ENCODE peak calls at places on chromosomes 7 and 10, in ten cellular contexts. G is NCI-H748 treated with DMSO at 0.1 percent for 48 hours; F is LHCN-M2; M is stimulated activated CD4-positive, alpha-beta T cell treated with anti-CD3 and anti-CD28 coated beads, Interleukin-2, amount 100 ng/mL, for 48 hours; Q is activated CD4-positive, CD25-positive, alpha-beta regulatory T cell treated with anti-CD3 and anti-CD28 coated beads, Interleukin-2, amount 50 U/mL, for 72 hours; I is NCI-H187; U is dermis blood vessel endothelial cell; K is T-cell; J is GM23248; W is COR-L47. P is an unnamed sample.

GRCh38 chr7:46859963-46860475 is 721.9 kb downstream of the TNS3 start:
- DNase-seq in G (no peak), F (peak), M (no peak), Q (no peak), I (no peak), U (peak), K (no peak), J (peak), W (no peak), P (no peak)

GRCh38 chr10:78596556-78596955 is 472.2 kb upstream of the ZMIZ1 start:
- DNase-seq in G (no peak), F (no peak), M (no peak), Q (no peak), I (no peak), U (no peak), K (no peak), J (no peak), W (no peak), P (no peak)

GRCh38 chr7:118195837-118196474 is 12.0 kb downstream of the LSM8 start:
- DNase-seq in G (peak), F (peak), M (peak), Q (no peak), I (peak), U (peak), K (peak), J (peak), W (peak), P (no peak)

GRCh38 chr7:41787951-41788350 is 85.1 kb upstream of the INHBA start:
- DNase-seq in G (no peak), F (peak), M (no peak), Q (no peak), I (no peak), U (no peak), K (no peak), J (peak), W (no peak), P (no peak)

GRCh38 chr10:93718937-93719725 is 16.7 kb upstream of the FRA10AC1 start:
- DNase-seq in G (no peak), F (no peak), M (no peak), Q (no peak), I (no peak), U (no peak), K (no peak), J (no peak), W (no peak), P (peak)

GRCh38 chr10:91549296-91549695 is 83.6 kb downstream of the PPP1R3C start:
- DNase-seq in G (no peak), F (no peak), M (no peak), Q (no peak), I (no peak), U (no peak), K (no peak), J (peak), W (no peak), P (no peak)

GRCh38 chr7:139982927-139983925 is 79.5 kb downstream of the PARP12 start:
- DNase-seq in G (no peak), F (no peak), M (no peak), Q (no peak), I (no peak), U (no peak), K (no peak), J (peak), W (no peak), P (no peak)

GRCh38 chr10:111211241-111211640 is 134.4 kb downstream of the ADRA2A start:
- DNase-seq in G (no peak), F (no peak), M (no peak), Q (no peak), I (no peak), U (no peak), K (no peak), J (no peak), W (no peak), P (no peak)

GRCh38 chr10:43929122-43929521 is 280.4 kb upstream of the ZNF32 start:
- DNase-seq in G (no peak), F (no peak), M (no peak), Q (no peak), I (no peak), U (no peak), K (no peak), J (no peak), W (no peak), P (no peak)

GRCh38 chr10:65430979-65431378 is 1494.9 kb upstream of the LRRTM3 start:
- DNase-seq in G (no peak), F (no peak), M (no peak), Q (no peak), I (no peak), U (no peak), K (no peak), J (no peak), W (no peak), P (no peak)

GRCh38 chr7:101699884-101700283 is 70.8 kb upstream of the MYL10 start:
- DNase-seq in G (no peak), F (no peak), M (no peak), Q (no peak), I (no peak), U (no peak), K (no peak), J (no peak), W (no peak), P (no peak)

GRCh38 chr7:139231513-139232376 is 708 bp downstream of the UBN2 start:
- DNase-seq in G (peak), F (peak), M (peak), Q (peak), I (no peak), U (peak), K (peak), J (peak), W (peak), P (no peak)

GRCh38 chr10:68332259-68333057 is at the start of gene PBLD:
- DNase-seq in G (peak), F (peak), M (peak), Q (peak), I (peak), U (peak), K (peak), J (peak), W (peak), P (no peak)

GRCh38 chr7:117993377-117994003 is 120.2 kb upstream of the CTTNBP2 start:
- DNase-seq in G (no peak), F (peak), M (no peak), Q (no peak), I (peak), U (no peak), K (no peak), J (peak), W (peak), P (no peak)

GRCh38 chr7:28297821-28298439 is 114.4 kb upstream of the CREB5 start:
- DNase-seq in G (no peak), F (no peak), M (no peak), Q (no peak), I (no peak), U (no peak), K (no peak), J (no peak), W (no peak), P (no peak)

GRCh38 chr7:7911339-7911738 is 57.3 kb upstream of the GLCCI1 start:
- DNase-seq in G (no peak), F (peak), M (no peak), Q (no peak), I (no peak), U (no peak), K (no peak), J (peak), W (no peak), P (no peak)

GRCh38 chr7:17680943-17681351 is 259.3 kb downstream of the SNX13 start:
- DNase-seq in G (no peak), F (peak), M (no peak), Q (no peak), I (no peak), U (peak), K (no peak), J (peak), W (peak), P (no peak)

GRCh38 chr10:93598157-93598556 is 2.9 kb downstream of the RBP4 start:
- DNase-seq in G (no peak), F (peak), M (no peak), Q (no peak), I (no peak), U (no peak), K (no peak), J (peak), W (no peak), P (no peak)

GRCh38 chr10:124604214-124605000 is 139.8 kb downstream of the FAM53B start:
- DNase-seq in G (no peak), F (no peak), M (no peak), Q (no peak), I (no peak), U (no peak), K (no peak), J (no peak), W (no peak), P (no peak)

GRCh38 chr10:29598861-29599311 is 35.9 kb downstream of the SVIL start:
- DNase-seq in G (no peak), F (no peak), M (no peak), Q (no peak), I (no peak), U (no peak), K (no peak), J (peak), W (no peak), P (no peak)

GRCh38 chr7:8146156-8146555 is 115.8 kb downstream of the ICA1 start:
- DNase-seq in G (no peak), F (no peak), M (no peak), Q (no peak), I (no peak), U (no peak), K (no peak), J (no peak), W (no peak), P (no peak)

GRCh38 chr7:85602196-85602595 is 415.3 kb upstream of the SEMA3D start:
- DNase-seq in G (no peak), F (no peak), M (no peak), Q (no peak), I (no peak), U (peak), K (no peak), J (peak), W (peak), P (no peak)

GRCh38 chr7:143322646-143323343 is 6.9 kb downstream of the CLCN1 start:
- DNase-seq in G (no peak), F (no peak), M (no peak), Q (no peak), I (no peak), U (no peak), K (no peak), J (no peak), W (no peak), P (no peak)

GRCh38 chr10:90775351-90776028 is 82.3 kb downstream of the HTR7 start:
- DNase-seq in G (no peak), F (peak), M (no peak), Q (no peak), I (no peak), U (peak), K (no peak), J (peak), W (no peak), P (no peak)

GRCh38 chr7:109126404-109127050 is 556.9 kb downstream of the DNAJB9 start:
- DNase-seq in G (no peak), F (no peak), M (no peak), Q (no peak), I (no peak), U (no peak), K (no peak), J (no peak), W (no peak), P (no peak)

GRCh38 chr7:15326044-15326644 is 235.7 kb downstream of the AGMO start:
- DNase-seq in G (peak), F (peak), M (no peak), Q (no peak), I (no peak), U (peak), K (no peak), J (peak), W (peak), P (peak)

GRCh38 chr10:15223174-15223573 is 54.7 kb upstream of the NMT2 start:
- DNase-seq in G (no peak), F (no peak), M (no peak), Q (no peak), I (no peak), U (peak), K (no peak), J (peak), W (no peak), P (no peak)

GRCh38 chr10:6579193-6579903 is 728 bp downstream of the PRKCQ start:
- DNase-seq in G (no peak), F (no peak), M (no peak), Q (no peak), I (no peak), U (no peak), K (no peak), J (no peak), W (no peak), P (no peak)

GRCh38 chr7:156732091-156732621 is 91.6 kb downstream of the RNF32 start:
- DNase-seq in G (no peak), F (no peak), M (no peak), Q (no peak), I (no peak), U (peak), K (no peak), J (peak), W (no peak), P (no peak)

GRCh38 chr10:32929634-32930033 is 28.4 kb downstream of the ITGB1 start:
- DNase-seq in G (no peak), F (no peak), M (no peak), Q (no peak), I (no peak), U (no peak), K (no peak), J (no peak), W (no peak), P (no peak)

GRCh38 chr10:119190353-119190752 is 11.7 kb upstream of the PRDX3 start:
- DNase-seq in G (no peak), F (peak), M (no peak), Q (no peak), I (no peak), U (no peak), K (no peak), J (peak), W (no peak), P (no peak)

GRCh38 chr7:143901360-143901709 is 641 bp downstream of the TCAF1 start:
- DNase-seq in G (no peak), F (no peak), M (no peak), Q (peak), I (peak), U (peak), K (no peak), J (peak), W (no peak), P (no peak)